ENCODE peak calls at places on chromosomes 1 and 21, in six cellular contexts. Y, Z, D, B, K and J are unnamed samples.

GRCh38 chr1:64933296-64934070 is 32.9 kb downstream of the JAK1 start:
- DNase-seq in K (peak; percentile 58), D (peak; percentile 57), B (peak; percentile 95), Y (peak; percentile 33), Z (no peak), J (peak; percentile 95)

GRCh38 chr1:24299901-24300300 is 19.3 kb upstream of the GRHL3 start:
- DNase-seq in Y (no peak), D (no peak), B (no peak), K (no peak), Z (no peak), J (no peak)

GRCh38 chr1:45767035-45767434 is 16.6 kb upstream of the IPP start:
- DNase-seq in B (peak; percentile 70), Y (no peak), D (no peak), K (no peak), Z (no peak), J (peak; percentile 59)

GRCh38 chr1:43057567-43057966 is 98.9 kb upstream of the SLC2A1 start:
- DNase-seq in Z (no peak), D (no peak), B (no peak), K (no peak), Y (no peak), J (no peak)

GRCh38 chr21:44800971-44801467 is 601 bp downstream of the UBE2G2 start:
- DNase-seq in B (peak; percentile 46), Y (no peak), D (peak; percentile 34), Z (no peak), K (no peak), J (no peak)

GRCh38 chr21:40635336-40635735 is 211.6 kb downstream of the DSCAM start:
- DNase-seq in K (no peak), B (no peak), Z (no peak), D (no peak), Y (no peak), J (no peak)

GRCh38 chr1:57966751-57967406 is 543.0 kb upstream of the DAB1 start:
- DNase-seq in D (no peak), Y (no peak), Z (peak; percentile 7), B (no peak), K (no peak), J (no peak)

GRCh38 chr1:231931846-231932454 is 305.4 kb downstream of the DISC1 start:
- DNase-seq in Z (no peak), K (no peak), Y (no peak), B (no peak), D (peak; percentile 41), J (no peak)

GRCh38 chr1:205714190-205714905 is 34.0 kb upstream of the SLC45A3 start:
- DNase-seq in Y (peak; percentile 43), Z (no peak), B (peak; percentile 26), D (peak; percentile 69), K (no peak), J (peak; percentile 73)

GRCh38 chr1:169891539-169891885 is 2.2 kb downstream of the SCYL3 start:
- DNase-seq in Z (no peak), Y (no peak), D (no peak), B (no peak), K (no peak), J (no peak)

GRCh38 chr1:54332781-54333585 is 73.2 kb downstream of the SSBP3 start:
- DNase-seq in B (no peak), Z (no peak), K (peak; percentile 66), D (no peak), Y (no peak), J (no peak)

GRCh38 chr1:119000371-119001180 is 12.4 kb upstream of the TBX15 start:
- DNase-seq in Z (no peak), Y (no peak), K (no peak), B (peak; percentile 38), D (no peak), J (no peak)

GRCh38 chr1:921011-921837 is 2.5 kb upstream of the SAMD11 start:
- DNase-seq in K (peak; percentile 65), Z (no peak), Y (peak; percentile 57), D (peak; percentile 52), B (peak; percentile 76), J (peak; percentile 85)

GRCh38 chr1:67853704-67854103 is 20.4 kb upstream of the GNG12 start:
- DNase-seq in D (peak; percentile 31), Y (peak; percentile 70), K (peak; percentile 54), B (peak; percentile 97), Z (peak; percentile 37), J (peak; percentile 69)

DNA sequence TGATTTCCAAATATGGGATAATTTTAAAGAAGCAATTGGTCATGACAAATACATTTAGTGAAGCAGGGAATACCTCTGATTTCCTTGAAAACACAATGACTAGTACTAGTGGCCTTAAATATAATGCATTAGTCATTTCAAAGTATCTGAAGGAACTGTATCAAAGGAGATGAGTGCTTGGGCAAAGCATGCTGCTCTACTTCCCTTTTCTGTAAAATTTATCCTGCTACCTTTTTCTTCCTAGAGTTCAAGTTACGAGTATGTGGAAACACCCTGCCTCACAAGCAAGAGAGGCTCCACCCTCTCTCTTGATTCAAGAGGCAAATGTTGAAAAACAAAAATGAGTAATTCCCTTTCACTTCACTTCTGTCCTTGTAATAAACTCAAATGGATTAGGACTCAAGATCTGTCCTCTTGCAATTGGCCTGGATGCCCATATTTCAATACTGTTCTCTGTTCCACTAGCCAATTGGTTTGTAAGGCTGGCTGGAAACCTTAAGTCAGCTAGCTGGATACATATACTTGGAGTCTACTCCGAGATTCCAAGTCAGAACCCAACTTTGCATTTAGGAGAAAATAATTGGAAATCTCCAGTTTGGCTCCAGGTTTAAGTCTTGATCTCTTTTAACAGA is 92.5 kb downstream of the CDC42BPA start:
- DNase-seq in Z (peak; percentile 57), B (peak; percentile 78), K (no peak), Y (no peak), D (peak; percentile 4), J (peak; percentile 86)
- TF ChIP-seq CTCF in Z (no peak), B (no peak), K (no peak), Y (no peak), D (no peak), J (no peak)

DNA sequence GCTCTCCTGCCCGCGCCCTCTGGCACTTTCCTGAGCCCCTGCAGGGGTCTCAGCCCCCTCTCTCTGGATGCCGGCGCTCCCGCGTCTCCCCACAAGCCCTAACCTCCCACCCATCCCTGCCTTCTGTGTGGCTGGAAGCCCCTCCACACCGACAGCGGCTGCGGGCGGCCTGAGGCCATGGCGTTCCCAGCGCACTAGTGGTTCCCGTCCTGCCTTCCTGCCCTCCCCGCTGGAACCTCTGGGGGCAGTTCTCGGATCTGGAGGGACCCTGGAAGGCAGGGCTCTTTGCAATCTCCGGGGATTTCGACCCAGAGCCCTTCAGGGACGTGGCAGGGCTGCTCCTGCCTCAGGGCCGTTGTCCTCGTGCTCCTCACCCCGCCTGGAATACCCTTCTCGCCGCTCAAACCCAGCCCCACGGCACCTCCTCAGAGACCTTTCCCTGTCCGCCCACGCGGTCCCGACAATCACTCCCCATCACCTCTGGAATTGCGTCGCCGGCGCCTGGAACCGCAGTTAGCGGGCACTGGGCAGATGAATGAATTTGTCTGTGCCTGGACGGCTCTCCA is 493 bp upstream of the ESPN start:
- DNase-seq in Y (no peak), K (no peak), B (no peak), D (no peak), Z (no peak), J (peak; percentile 21)
- TF ChIP-seq CTCF in Y (no peak), K (no peak), B (no peak), D (no peak), Z (no peak), J (no peak)

GRCh38 chr1:20654104-20654690 is 7.0 kb downstream of the DDOST start:
- DNase-seq in B (no peak), K (peak; percentile 43), Z (no peak), D (no peak), Y (no peak), J (no peak)
- TF ChIP-seq CTCF in B (peak; percentile 6), K (no peak), Z (no peak), D (no peak), Y (no peak), J (no peak)

GRCh38 chr1:152912471-152912870 is 4.1 kb downstream of the IVL start:
- DNase-seq in Y (no peak), B (no peak), Z (no peak), D (no peak), K (no peak), J (no peak)

GRCh38 chr1:152912900-152913299 is 4.6 kb downstream of the IVL start:
- DNase-seq in D (no peak), Y (no peak), B (no peak), K (no peak), Z (no peak), J (no peak)

GRCh38 chr1:152917794-152918193 is 9.4 kb downstream of the IVL start:
- DNase-seq in Y (no peak), K (no peak), D (no peak), B (no peak), Z (no peak), J (no peak)
- TF ChIP-seq CTCF in Y (no peak), K (no peak), D (no peak), B (no peak), Z (no peak), J (no peak)

DNA sequence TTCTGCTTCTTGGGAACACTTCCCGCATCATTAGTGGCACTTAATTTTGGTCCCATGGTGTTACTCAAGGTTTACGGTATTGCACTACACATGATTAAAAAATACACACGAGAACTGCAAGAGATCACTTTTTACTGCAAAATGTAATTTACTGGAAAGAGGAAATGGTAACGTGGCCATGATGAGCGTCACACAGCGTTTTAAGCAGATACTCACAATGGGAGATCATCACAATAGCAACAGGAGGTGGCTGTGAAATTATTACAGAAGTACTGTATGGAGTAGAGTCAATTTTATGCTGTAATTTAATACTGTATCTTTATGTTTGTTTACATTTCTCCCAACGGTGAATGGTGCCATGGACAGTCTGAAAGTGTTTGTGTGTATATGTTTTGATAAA is 1510.3 kb downstream of the AMY1C start:
- DNase-seq in Y (no peak), B (no peak), D (no peak), K (no peak), Z (no peak), J (no peak)
- TF ChIP-seq CTCF in Y (no peak), B (no peak), D (no peak), K (no peak), Z (no peak), J (no peak)

GRCh38 chr1:172393354-172393753 is 27.1 kb upstream of the C1orf105 start:
- DNase-seq in B (no peak), Y (no peak), K (no peak), Z (no peak), D (no peak), J (no peak)

GRCh38 chr1:172390620-172391491 is 29.6 kb upstream of the C1orf105 start:
- DNase-seq in D (no peak), Y (no peak), B (no peak), K (peak; percentile 26), Z (no peak), J (peak; percentile 84)

GRCh38 chr1:172388490-172388889 is 32.0 kb upstream of the C1orf105 start:
- DNase-seq in Z (no peak), B (no peak), K (no peak), D (no peak), Y (no peak), J (no peak)

GRCh38 chr1:172391972-172392371 is 28.5 kb upstream of the C1orf105 start:
- DNase-seq in B (no peak), D (no peak), Y (no peak), Z (no peak), K (no peak), J (peak; percentile 39)

DNA sequence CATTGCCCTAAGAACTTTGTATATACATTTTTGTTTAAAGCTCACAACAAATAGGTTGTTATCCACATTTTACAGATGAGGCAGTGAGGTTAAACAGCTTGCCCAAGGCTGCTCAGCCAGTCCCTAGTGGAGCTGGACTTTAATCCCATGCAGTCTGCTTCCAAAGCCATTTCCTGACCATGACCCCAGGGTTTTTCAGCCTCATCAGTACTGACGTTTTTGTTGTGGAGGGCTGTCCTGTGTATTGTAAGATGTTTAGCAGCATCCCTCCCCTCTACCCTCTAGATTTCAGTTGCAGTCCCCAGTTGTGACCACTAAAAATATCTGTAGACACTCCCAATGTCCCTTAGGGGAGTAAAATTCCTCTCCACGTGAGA is 30.3 kb upstream of the C1orf105 start:
- DNase-seq in Z (no peak), B (no peak), Y (no peak), D (no peak), K (peak; percentile 29), J (peak; percentile 28)
- TF ChIP-seq CTCF in Z (no peak), B (no peak), Y (no peak), D (no peak), K (no peak), J (no peak)